ENCODE peak calls at places on chromosome 15, in nine cellular contexts. X is A549, O is HCT116, H is SK-N-SH, C is K562, K is endothelial cell of umbilical vein, P is H1, Y is HepG2, M is GM12878. A is an unnamed sample.

GRCh38 chr15:89137926-89138325 is 49.7 kb downstream of the ABHD2 start:
- DNase-seq in M (no peak), X (no peak), K (no peak), H (no peak), P (no peak), O (no peak), C (no peak), Y (no peak), A (no peak)

GRCh38 chr15:36903922-36904479 is 196.3 kb downstream of the MEIS2 start:
- DNase-seq in H (no peak), M (no peak), X (no peak), P (no peak), Y (no peak), C (no peak), O (no peak), K (no peak), A (no peak)

GRCh38 chr15:75713338-75713895 is 769 bp upstream of the CSPG4 start:
- DNase-seq in X (no peak), K (no peak), O (no peak), C (no peak), H (no peak), M (no peak), Y (no peak), P (no peak), A (no peak)

GRCh38 chr15:64430000-64430735 is 30.2 kb upstream of the ZNF609 start:
- DNase-seq in C (peak; percentile 22), P (peak; percentile 69), K (peak; percentile 77), H (no peak), M (peak; percentile 65), Y (no peak), X (no peak), O (no peak), A (peak; percentile 95)

GRCh38 chr15:44231842-44232241 is 36.8 kb upstream of the FRMD5 start:
- DNase-seq in H (no peak), X (no peak), P (no peak), C (no peak), O (no peak), M (no peak), Y (no peak), K (peak; percentile 63), A (no peak)

GRCh38 chr15:65804252-65804931 is 12.3 kb upstream of the DENND4A start:
- DNase-seq in X (no peak), Y (peak; percentile 91), C (no peak), K (no peak), H (no peak), O (no peak), M (no peak), P (no peak), A (peak; percentile 92)

GRCh38 chr15:44289352-44289790 is 852 bp downstream of the GOLM2 start:
- DNase-seq in K (peak; percentile 37), P (no peak), X (no peak), H (no peak), C (no peak), Y (no peak), O (no peak), M (no peak), A (peak; percentile 11)

GRCh38 chr15:62403164-62403809 is 238.2 kb upstream of the C2CD4B start:
- DNase-seq in M (no peak), X (no peak), K (peak; percentile 11), P (no peak), O (no peak), Y (no peak), C (no peak), H (no peak), A (no peak)

GRCh38 chr15:85414495-85414894 is 34.1 kb downstream of the AKAP13 start:
- DNase-seq in P (no peak), H (no peak), C (no peak), K (peak; percentile 66), X (no peak), O (no peak), Y (no peak), M (no peak), A (peak; percentile 44)

GRCh38 chr15:85112997-85113396 is 131.3 kb downstream of the PDE8A start:
- DNase-seq in C (no peak), Y (no peak), O (no peak), P (no peak), X (no peak), K (no peak), H (no peak), M (no peak), A (no peak)

GRCh38 chr15:34436956-34437442 is 609 bp downstream of the GOLGA8A start:
- DNase-seq in C (peak; percentile 68), K (peak; percentile 65), M (no peak), P (peak; percentile 13), Y (peak; percentile 3), X (no peak), O (no peak), H (peak; percentile 78), A (peak; percentile 81)

GRCh38 chr15:93708721-93709120 is 522.6 kb upstream of the MCTP2 start:
- DNase-seq in Y (no peak), C (no peak), H (no peak), M (no peak), X (no peak), O (no peak), K (no peak), P (no peak), A (no peak)

DNA sequence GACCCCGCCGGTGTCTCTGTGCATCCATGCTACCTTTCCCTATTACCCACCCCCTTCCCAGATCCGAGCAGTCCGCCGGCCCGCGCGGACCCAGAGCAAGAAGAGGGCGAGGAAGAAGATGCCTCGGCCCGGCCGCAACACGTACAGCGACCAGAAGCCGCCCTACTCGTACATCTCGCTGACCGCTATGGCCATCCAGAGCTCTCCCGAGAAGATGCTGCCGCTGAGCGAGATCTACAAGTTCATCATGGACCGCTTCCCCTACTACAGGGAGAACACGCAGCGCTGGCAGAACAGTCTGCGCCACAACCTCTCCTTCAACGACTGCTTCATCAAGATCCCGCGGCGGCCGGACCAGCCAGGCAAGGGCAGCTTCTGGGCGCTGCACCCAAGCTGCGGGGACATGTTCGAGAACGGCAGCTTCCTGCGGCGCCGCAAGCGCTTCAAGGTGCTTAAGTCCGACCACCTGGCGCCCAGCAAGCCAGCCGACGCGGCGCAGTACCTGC is 788 bp downstream of the FOXB1 start:
- DNase-seq in H (peak; percentile 36), K (peak; percentile 13), M (no peak), O (no peak), C (no peak), Y (no peak), X (no peak), P (no peak), A (no peak)
- H3K4me3 ChIP-seq in H (no peak overlapping the region), K (no peak overlapping the region), M (no peak overlapping the region), O (no peak overlapping the region), C (no peak overlapping the region), Y (no peak overlapping the region), X (peak overlapping the region; percentile 47), P (peak overlapping the region; percentile 54), A (no peak overlapping the region)

GRCh38 chr15:100249096-100249815 is 92.5 kb downstream of the ADAMTS17 start:
- DNase-seq in M (no peak), X (no peak), H (no peak), P (no peak), C (no peak), O (no peak), Y (no peak), K (no peak), A (no peak)
- TF ChIP-seq MAX in M (no peak), X (no peak), H (no peak), P (no peak), C (no peak), O (no peak), Y (no peak), K (no peak), A (no peak)

DNA sequence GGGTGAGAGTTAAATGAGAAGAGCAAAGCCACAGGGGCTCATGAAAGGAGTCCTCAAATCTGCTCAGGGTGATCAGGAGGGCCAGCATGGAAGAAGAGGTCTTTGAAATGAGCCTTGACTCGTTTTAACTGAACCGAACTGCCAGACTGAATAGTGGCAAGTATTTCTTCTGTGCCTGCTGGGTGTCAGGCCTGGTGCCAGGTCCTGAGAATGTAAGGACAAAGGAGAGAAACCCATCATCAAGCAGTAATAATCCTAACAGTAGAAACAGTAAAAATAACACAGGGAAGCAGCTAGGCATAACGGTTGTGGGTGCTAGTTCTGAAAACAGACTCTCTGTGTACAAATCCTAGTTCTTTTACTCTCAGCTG is 40.4 kb upstream of the SMAD3 start:
- DNase-seq in P (no peak), O (no peak), C (no peak), K (peak; percentile 52), M (no peak), H (no peak), Y (no peak), X (no peak), A (no peak)
- H3K4me3 ChIP-seq in P (no peak overlapping the region), O (no peak overlapping the region), C (no peak overlapping the region), K (no peak overlapping the region), M (no peak overlapping the region), H (no peak overlapping the region), Y (no peak overlapping the region), X (no peak overlapping the region), A (no peak overlapping the region)

GRCh38 chr15:69303337-69304175 is 4.8 kb downstream of the PAQR5 start:
- DNase-seq in Y (no peak), K (no peak), X (peak; percentile 48), P (no peak), O (no peak), C (peak; percentile 40), H (no peak), M (no peak), A (peak; percentile 30)

GRCh38 chr15:69304176-69304533 is 5.4 kb downstream of the PAQR5 start:
- DNase-seq in X (peak; percentile 92), C (no peak), H (no peak), K (no peak), M (no peak), O (peak; percentile 35), P (no peak), Y (peak; percentile 25), A (peak; percentile 72)

GRCh38 chr15:69305933-69306568 is 7.3 kb downstream of the PAQR5 start:
- DNase-seq in M (no peak), O (no peak), C (no peak), P (no peak), H (no peak), K (no peak), X (peak; percentile 71), Y (no peak), A (no peak)

GRCh38 chr15:69302929-69303328 is 4.2 kb downstream of the PAQR5 start:
- DNase-seq in K (no peak), M (no peak), C (no peak), Y (no peak), P (no peak), H (no peak), X (no peak), O (no peak), A (no peak)

DNA sequence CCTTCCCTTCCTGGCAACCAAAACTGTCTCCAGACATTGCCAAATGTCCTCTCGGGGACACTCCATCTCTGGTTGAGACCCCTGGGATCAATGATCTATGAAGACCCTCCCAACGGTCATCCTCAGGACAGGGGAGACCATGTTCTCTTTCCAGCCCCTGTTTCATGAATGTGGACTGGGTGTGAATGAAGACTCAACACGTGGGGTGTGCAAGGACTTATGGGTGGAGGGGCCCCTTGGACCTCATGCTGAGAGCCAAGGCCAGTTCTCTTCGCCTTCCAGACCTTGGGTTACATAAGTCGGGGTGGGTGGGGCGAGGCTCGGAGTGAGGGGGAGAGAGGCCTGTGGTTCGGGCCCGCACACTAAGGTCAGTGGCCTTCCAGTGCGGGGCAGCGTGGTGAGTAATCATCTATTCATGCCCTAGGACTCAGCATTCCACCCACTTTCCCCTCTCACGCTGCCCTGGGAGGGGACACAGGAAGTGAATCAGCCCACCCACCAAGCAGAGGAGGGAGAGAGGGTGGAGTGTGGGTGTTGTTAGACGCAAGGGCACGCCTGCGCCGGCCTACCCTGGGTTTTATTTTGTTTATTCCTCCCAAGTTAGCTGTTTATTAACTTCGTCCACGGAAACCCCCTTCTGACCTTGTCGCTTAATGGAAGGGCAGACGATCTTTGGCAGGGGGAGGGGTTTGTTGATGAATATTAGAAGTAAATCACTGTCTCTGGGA is 6.7 kb downstream of the PAQR5 start:
- DNase-seq in H (no peak), C (peak; percentile 58), Y (peak; percentile 52), K (peak; percentile 50), O (peak; percentile 74), X (peak; percentile 98), M (no peak), P (peak; percentile 21), A (peak; percentile 86)
- TF ChIP-seq MAX in H (peak; percentile 88), C (no peak), Y (peak; percentile 54), K (no peak), O (peak; percentile 75), X (peak; percentile 99), M (no peak), P (no peak), A (no peak)

A was measured in NB4.